ENCODE peak calls at places on chromosomes 2 and 18, in nine cellular contexts. P is right lobe of liver, Q is HepG2, Z is heart left ventricle, J is body of pancreas, K is A549, A is HCT116, G is K562, M is upper lobe of left lung. L is an unnamed sample.

GRCh38 chr2:160324161-160324768 is 124.2 kb upstream of the ITGB6 start:
- ATAC-seq in P (peak; percentile 74), J (peak; percentile 76), Z (peak; percentile 43), A (peak; percentile 87), Q (peak; percentile 54), G (peak; percentile 80), M (peak; percentile 47), K (peak; percentile 71), L (no peak)

GRCh38 chr18:24818069-24818395 is 357.6 kb downstream of the HRH4 start:
- ATAC-seq in Q (no peak), K (no peak), M (no peak), J (no peak), G (no peak), P (no peak), Z (no peak), A (no peak), L (no peak)

GRCh38 chr2:30267161-30267568 is 35.8 kb downstream of the LBH start:
- ATAC-seq in G (peak; percentile 90), Q (no peak), Z (no peak), K (no peak), P (no peak), A (peak; percentile 49), M (no peak), J (no peak), L (no peak)

GRCh38 chr18:61893304-61893970 is 630 bp upstream of the RNF152 start:
- ATAC-seq in P (peak; percentile 29), J (peak; percentile 47), K (peak; percentile 70), M (peak; percentile 50), Q (peak; percentile 69), Z (peak; percentile 50), A (peak; percentile 57), G (peak; percentile 54), L (peak; percentile 44)

GRCh38 chr2:83633435-83633834 is 825.6 kb downstream of the SUCLG1 start:
- ATAC-seq in G (no peak), Q (no peak), P (no peak), K (no peak), Z (no peak), M (no peak), J (no peak), A (no peak), L (no peak)

GRCh38 chr18:22165603-22166069 is 3.8 kb upstream of the GATA6 start:
- ATAC-seq in K (no peak), M (no peak), A (no peak), G (no peak), P (no peak), Z (no peak), J (no peak), Q (no peak), L (no peak)

GRCh38 chr2:44135307-44135706 is 33.4 kb upstream of the PPM1B start:
- ATAC-seq in A (no peak), G (no peak), Z (no peak), M (no peak), K (no peak), J (no peak), Q (no peak), P (no peak), L (no peak)

GRCh38 chr2:198811198-198811597 is 646.5 kb downstream of the SATB2 start:
- ATAC-seq in Q (no peak), K (no peak), J (no peak), Z (no peak), P (no peak), A (no peak), G (no peak), M (no peak), L (no peak)

GRCh38 chr2:8177550-8177949 is 504.3 kb upstream of the ID2 start:
- ATAC-seq in Q (no peak), K (no peak), J (no peak), P (peak; percentile 28), Z (no peak), G (no peak), M (peak; percentile 53), A (no peak), L (no peak)

GRCh38 chr18:74679679-74680076 is 82.0 kb downstream of the ZNF407 start:
- ATAC-seq in J (no peak), K (no peak), A (no peak), G (no peak), M (no peak), Q (no peak), P (no peak), Z (no peak), L (no peak)

GRCh38 chr2:239114119-239114581 is 266.3 kb downstream of the TWIST2 start:
- ATAC-seq in Q (no peak), K (no peak), J (no peak), Z (peak; percentile 27), A (no peak), P (peak; percentile 8), M (no peak), G (no peak), L (no peak)

GRCh38 chr2:120824246-120824645 is 88.6 kb downstream of the GLI2 start:
- ATAC-seq in P (no peak), G (no peak), Z (no peak), M (no peak), J (no peak), A (no peak), K (no peak), Q (no peak), L (no peak)

DNA sequence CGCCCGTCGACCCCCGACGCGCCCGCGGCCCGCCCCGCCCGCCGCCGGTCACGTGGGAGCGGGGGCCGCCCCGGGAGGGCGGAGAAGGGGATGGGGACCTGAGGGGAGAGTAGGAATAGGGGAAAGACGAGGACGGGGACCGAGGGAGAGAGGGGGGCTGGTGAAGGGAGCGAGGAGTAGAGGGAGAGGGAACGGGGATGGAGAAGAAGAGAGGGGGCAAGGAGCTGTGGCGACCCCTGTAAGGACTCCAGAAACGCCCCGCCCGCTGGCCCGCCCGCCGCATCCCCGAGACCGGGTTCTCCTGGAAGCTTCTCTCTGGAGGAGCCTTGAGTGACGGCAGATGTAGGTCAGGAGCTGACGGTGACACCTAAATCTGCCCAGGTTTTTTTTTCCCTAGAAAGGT is 615 bp downstream of the ADNP2 start:
- ATAC-seq in G (peak; percentile 13), Z (peak; percentile 17), M (peak; percentile 63), K (peak; percentile 57), P (peak; percentile 40), Q (no peak), J (peak; percentile 3), A (peak; percentile 50), L (peak; percentile 46)
- H3K4me1 ChIP-seq in G (peaks cover 32% of the 10 kb centered on the region), Z (peaks cover 23% of the 10 kb centered on the region), M (peaks cover 14% of the 10 kb centered on the region), K (peaks cover 19% of the 10 kb centered on the region), P (peaks cover 16% of the 10 kb centered on the region), Q (peaks cover 88% of the 10 kb centered on the region), J (peaks cover 24% of the 10 kb centered on the region), A (peaks cover 20% of the 10 kb centered on the region), L (peaks cover 9% of the 10 kb centered on the region)

GRCh38 chr2:240747256-240747655 is 55.6 kb downstream of the AQP12A start:
- ATAC-seq in M (no peak), K (no peak), A (no peak), Q (no peak), P (no peak), J (no peak), G (no peak), Z (no peak), L (no peak)

GRCh38 chr2:240745962-240746361 is 54.3 kb downstream of the AQP12A start:
- ATAC-seq in Q (no peak), A (no peak), M (no peak), K (no peak), P (no peak), Z (no peak), G (no peak), J (no peak), L (no peak)

GRCh38 chr2:240742602-240743095 is 51.0 kb downstream of the AQP12A start:
- ATAC-seq in G (no peak), P (no peak), Z (no peak), J (no peak), K (no peak), M (no peak), A (no peak), Q (peak; percentile 22), L (no peak)

GRCh38 chr2:240746671-240747070 is 55.0 kb downstream of the AQP12A start:
- ATAC-seq in A (no peak), K (no peak), Z (no peak), Q (no peak), P (no peak), G (no peak), J (no peak), M (no peak), L (no peak)

GRCh38 chr2:240745456-240745855 is 53.8 kb downstream of the AQP12A start:
- ATAC-seq in A (no peak), M (no peak), P (no peak), J (no peak), G (no peak), Z (no peak), K (no peak), Q (no peak), L (no peak)
- TF ChIP-seq POLR2A in A (no peak), M (no peak), P (no peak), J (no peak), G (no peak), Z (no peak), K (no peak), Q (no peak), L (no peak)

DNA sequence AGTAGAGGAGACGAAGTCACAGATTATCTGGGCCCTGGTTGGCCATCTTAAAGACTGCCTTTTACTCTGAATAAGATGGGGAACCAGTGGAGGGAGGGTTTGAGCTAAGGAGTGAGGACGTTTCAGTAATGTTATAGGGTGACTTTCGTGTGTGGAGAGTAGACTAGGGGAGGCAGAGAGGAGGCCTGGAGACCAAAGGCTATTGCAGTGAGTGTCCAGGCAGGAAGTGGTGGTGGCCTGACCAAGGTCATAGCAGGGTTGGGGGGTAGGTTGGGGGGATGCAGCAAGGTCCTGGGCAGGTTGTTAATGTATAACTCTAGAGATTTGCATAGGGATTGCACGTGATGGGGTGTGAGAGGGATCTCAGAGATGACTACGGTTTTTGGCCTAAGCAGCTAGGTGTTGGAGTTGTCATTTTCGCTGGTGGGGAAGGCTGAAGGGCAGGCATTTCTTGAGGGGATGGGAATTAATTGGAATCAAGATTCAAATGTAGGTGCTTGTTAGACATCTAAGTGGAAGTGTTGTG is 4.9 kb downstream of the CEP192 start:
- ATAC-seq in M (no peak), Z (no peak), G (no peak), Q (peak; percentile 4), A (no peak), K (no peak), J (no peak), P (no peak), L (no peak)
- H3K4me1 ChIP-seq in M (peaks cover 9% of the 10 kb centered on the region), Z (peaks cover 41% of the 10 kb centered on the region), G (peaks cover 31% of the 10 kb centered on the region), Q (peaks cover 49% of the 10 kb centered on the region), A (peaks cover 10% of the 10 kb centered on the region), K (peaks cover 10% of the 10 kb centered on the region), J (peaks cover 33% of the 10 kb centered on the region), P (peaks cover 8% of the 10 kb centered on the region), L (peaks cover 10% of the 10 kb centered on the region)

GRCh38 chr2:68157402-68158133 is at the start of gene PNO1:
- ATAC-seq in A (peak; percentile 93), P (peak; percentile 99), G (peak; percentile 94), M (peak; percentile 99), K (peak; percentile 94), J (peak; percentile 99), Z (peak; percentile 98), Q (peak; percentile 97), L (peak; percentile 98)
- TF ChIP-seq POLR2A in A (peak; percentile 46), P (peak; percentile 62), G (peak; percentile 82), M (no peak), K (peak; percentile 59), J (peak; percentile 64), Z (peak; percentile 50), Q (peak; percentile 71), L (peak; percentile 26)

DNA sequence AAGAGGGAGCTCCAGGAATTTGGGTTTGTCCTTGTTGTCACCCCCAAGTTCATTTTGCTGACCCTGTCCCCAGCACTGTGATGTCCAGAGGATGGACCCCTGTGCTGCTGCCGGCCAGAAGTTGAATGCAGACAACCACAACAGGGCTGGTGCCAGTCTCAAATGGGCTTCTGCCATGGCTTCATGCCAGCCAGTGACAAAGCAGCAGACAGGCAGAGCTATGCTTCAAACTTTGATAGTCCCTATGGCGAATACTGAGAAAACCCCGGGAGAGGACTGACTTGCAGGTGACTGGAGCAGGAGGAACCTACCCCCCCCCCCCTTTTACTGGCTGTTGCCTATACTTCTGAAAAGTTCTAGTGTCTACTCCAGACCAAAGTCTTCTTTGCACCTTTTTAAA is 3.2 kb downstream of the SMAD7 start:
- ATAC-seq in M (no peak), P (peak; percentile 2), Q (no peak), J (no peak), A (no peak), K (no peak), Z (no peak), G (no peak), L (no peak)
- H3K4me1 ChIP-seq in M (peaks cover 46% of the 10 kb centered on the region), P (peaks cover 54% of the 10 kb centered on the region), Q (peaks cover 50% of the 10 kb centered on the region), J (peaks cover 57% of the 10 kb centered on the region), A (peaks cover 94% of the 10 kb centered on the region), K (peaks cover 40% of the 10 kb centered on the region), Z (peaks cover 56% of the 10 kb centered on the region), G (peaks cover 11% of the 10 kb centered on the region), L (peaks cover 58% of the 10 kb centered on the region)

L was measured in gastroesophageal sphincter.